ENCODE peak calls at places on chromosomes 11 and 22, in eight cellular contexts. I, N, B, O, X, P, T and L are unnamed samples.

GRCh38 chr11:77130763-77131513 is 2.9 kb downstream of the MYO7A start:
- DNase-seq in I (no peak), N (no peak), B (no peak), O (peak), X (peak), P (peak), T (peak), L (no peak)

GRCh38 chr11:66976048-66976467 is 954 bp downstream of the C11orf86 start:
- DNase-seq in I (no peak), N (no peak), B (peak), O (no peak), X (no peak), P (no peak), T (no peak), L (no peak)

GRCh38 chr11:46295312-46295995 is 18.0 kb downstream of the CREB3L1 start:
- DNase-seq in I (peak), N (peak), B (peak), O (no peak), X (no peak), P (peak), T (peak), L (peak)

GRCh38 chr11:122895591-122895990 is 13.0 kb downstream of the JHY start:
- DNase-seq in I (no peak), N (no peak), B (no peak), O (no peak), X (no peak), P (no peak), T (no peak), L (no peak)

GRCh38 chr22:49573109-49573765 is 254.4 kb downstream of the BRD1 start:
- DNase-seq in I (no peak), N (no peak), B (no peak), O (no peak), X (no peak), P (no peak), T (peak), L (no peak)

GRCh38 chr22:29700949-29701927 is 18.6 kb upstream of the CABP7 start:
- DNase-seq in I (no peak), N (no peak), B (peak), O (no peak), X (no peak), P (no peak), T (no peak), L (no peak)

GRCh38 chr11:120331301-120331966 is 4.8 kb upstream of the ARHGEF12 start:
- DNase-seq in I (no peak), N (no peak), B (no peak), O (no peak), X (no peak), P (no peak), T (peak), L (no peak)

GRCh38 chr11:118241191-118242098 is 10.7 kb downstream of the MPZL3 start:
- DNase-seq in I (no peak), N (peak), B (no peak), O (no peak), X (no peak), P (no peak), T (no peak), L (peak)

GRCh38 chr11:70019576-70020011 is 58.5 kb upstream of the ANO1 start:
- DNase-seq in I (no peak), N (no peak), B (no peak), O (no peak), X (no peak), P (no peak), T (peak), L (no peak)

GRCh38 chr11:37712246-37712645 is 1114.2 kb upstream of the RAG2 start:
- DNase-seq in I (no peak), N (no peak), B (peak), O (no peak), X (no peak), P (no peak), T (no peak), L (no peak)

GRCh38 chr11:28860898-28861297 is 752.7 kb downstream of the METTL15 start:
- DNase-seq in I (no peak), N (no peak), B (no peak), O (no peak), X (no peak), P (no peak), T (no peak), L (no peak)

GRCh38 chr11:72614381-72614780 is 59.8 kb downstream of the PDE2A start:
- DNase-seq in I (no peak), N (no peak), B (no peak), O (no peak), X (no peak), P (no peak), T (no peak), L (no peak)

GRCh38 chr22:50281957-50282356 is 11.8 kb upstream of the MAPK11 start:
- DNase-seq in I (no peak), N (no peak), B (no peak), O (no peak), X (no peak), P (no peak), T (no peak), L (no peak)

GRCh38 chr22:40323681-40324083 is 22.6 kb upstream of the ADSL start:
- DNase-seq in I (no peak), N (no peak), B (no peak), O (no peak), X (no peak), P (no peak), T (no peak), L (no peak)

GRCh38 chr22:25066861-25067435 is 114.4 kb downstream of the KIAA1671 start:
- DNase-seq in I (no peak), N (no peak), B (no peak), O (no peak), X (no peak), P (no peak), T (no peak), L (no peak)
- H3K27ac ChIP-seq in I (peak), N (peak), B (no peak), O (no peak), X (no peak), P (no peak), T (no peak), L (no peak)

GRCh38 chr11:34344410-34345011 is 13.3 kb downstream of the ABTB2 start:
- DNase-seq in I (no peak), N (no peak), B (no peak), O (no peak), X (no peak), P (no peak), T (no peak), L (no peak)
- H3K27ac ChIP-seq in I (peak), N (no peak), B (no peak), O (no peak), X (peak), P (no peak), T (peak), L (no peak)

GRCh38 chr22:32848226-32848625 is 46.7 kb downstream of the TIMP3 start:
- DNase-seq in I (no peak), N (no peak), B (no peak), O (no peak), X (no peak), P (no peak), T (no peak), L (no peak)

GRCh38 chr22:32850157-32850556 is 48.7 kb downstream of the TIMP3 start:
- DNase-seq in I (no peak), N (no peak), B (no peak), O (no peak), X (no peak), P (no peak), T (no peak), L (no peak)

GRCh38 chr22:32850591-32851517 is 49.3 kb downstream of the TIMP3 start:
- DNase-seq in I (peak), N (no peak), B (no peak), O (peak), X (peak), P (peak), T (peak), L (no peak)

GRCh38 chr22:32847067-32847491 is 45.6 kb downstream of the TIMP3 start:
- DNase-seq in I (peak), N (no peak), B (no peak), O (peak), X (no peak), P (no peak), T (peak), L (no peak)

GRCh38 chr22:32849501-32849900 is 48.0 kb downstream of the TIMP3 start:
- DNase-seq in I (no peak), N (no peak), B (peak), O (no peak), X (no peak), P (no peak), T (no peak), L (no peak)
- H3K27ac ChIP-seq in I (peak), N (no peak), B (no peak), O (no peak), X (no peak), P (peak), T (peak), L (peak)

DNA sequence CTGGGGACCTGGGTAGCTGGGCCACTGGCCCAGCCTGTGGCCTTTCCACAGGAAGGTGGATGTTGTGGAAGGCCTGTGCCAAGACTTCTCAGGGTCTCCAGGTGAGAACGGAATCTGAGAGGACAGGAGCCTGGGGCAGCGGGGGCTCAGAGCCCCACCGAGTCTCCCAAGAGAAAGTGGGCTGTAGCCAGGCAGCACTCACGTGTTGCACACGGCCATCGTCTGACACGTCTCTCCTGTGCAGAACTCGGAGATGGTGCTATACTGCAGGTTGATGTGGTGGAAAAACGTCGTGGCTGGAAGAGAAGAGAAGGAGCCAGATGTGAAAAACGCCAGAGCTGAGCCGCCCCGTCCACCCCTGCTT is 6.4 kb downstream of the MOB2 start:
- DNase-seq in I (peak), N (no peak), B (no peak), O (no peak), X (no peak), P (peak), T (no peak), L (peak)
- H3K27ac ChIP-seq in I (peak), N (no peak), B (no peak), O (no peak), X (no peak), P (no peak), T (no peak), L (no peak)

DNA sequence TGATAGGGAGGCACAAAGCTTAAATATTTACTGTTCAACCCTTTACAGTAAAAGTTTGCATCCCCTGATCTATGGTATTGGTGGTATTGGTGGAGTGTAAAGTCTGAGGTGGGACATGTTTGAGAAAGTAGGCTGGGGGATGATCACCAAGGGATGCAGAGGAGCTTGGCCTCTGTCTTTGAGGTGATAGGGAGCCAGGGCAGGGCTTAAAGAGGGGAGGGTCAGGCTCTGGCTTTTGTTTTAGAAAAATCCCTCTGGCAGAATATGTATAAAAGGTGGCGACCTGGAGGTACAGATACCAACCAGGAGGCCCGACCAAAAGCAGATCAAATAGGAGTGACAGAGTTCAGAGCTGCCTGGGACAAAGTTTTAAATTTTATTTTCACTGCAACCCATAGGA is 59.0 kb downstream of the SWAP70 start:
- DNase-seq in I (no peak), N (no peak), B (no peak), O (no peak), X (no peak), P (no peak), T (no peak), L (no peak)
- H3K27ac ChIP-seq in I (no peak), N (no peak), B (no peak), O (no peak), X (no peak), P (no peak), T (no peak), L (no peak)

GRCh38 chr22:38748487-38749136 is 7.2 kb downstream of the SUN2 start:
- DNase-seq in I (no peak), N (no peak), B (no peak), O (no peak), X (no peak), P (no peak), T (no peak), L (no peak)

GRCh38 chr22:38751066-38751421 is 4.8 kb downstream of the SUN2 start:
- DNase-seq in I (no peak), N (no peak), B (no peak), O (no peak), X (no peak), P (no peak), T (no peak), L (no peak)

GRCh38 chr22:38751422-38752346 is 4.1 kb downstream of the SUN2 start:
- DNase-seq in I (peak), N (peak), B (no peak), O (no peak), X (no peak), P (no peak), T (no peak), L (peak)

GRCh38 chr22:38750104-38750503 is 5.7 kb downstream of the SUN2 start:
- DNase-seq in I (no peak), N (no peak), B (no peak), O (no peak), X (no peak), P (no peak), T (no peak), L (no peak)

DNA sequence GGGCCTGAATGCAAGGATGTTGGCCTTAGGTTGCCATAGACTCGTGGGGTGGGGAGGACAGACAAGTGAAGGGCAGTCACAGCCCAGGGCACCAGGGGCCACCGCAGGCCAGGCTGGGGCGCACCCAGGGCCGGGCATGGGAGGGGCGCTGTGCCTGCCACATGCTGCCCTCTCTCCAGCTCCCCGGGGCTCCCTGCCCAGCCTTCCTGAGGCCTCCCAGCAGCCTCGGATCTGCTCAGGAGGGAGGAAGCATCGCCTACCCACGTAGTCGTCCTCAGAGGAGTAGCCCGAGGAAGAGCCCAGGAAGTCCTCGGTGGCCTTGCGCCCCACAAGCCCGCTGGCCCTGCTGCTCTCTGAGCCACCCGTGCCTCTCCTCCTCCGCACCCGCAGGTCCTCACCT is 5.2 kb downstream of the SUN2 start:
- DNase-seq in I (no peak), N (no peak), B (no peak), O (no peak), X (no peak), P (no peak), T (no peak), L (no peak)
- H3K27ac ChIP-seq in I (peak), N (peak), B (no peak), O (peak), X (no peak), P (no peak), T (no peak), L (peak)